ENCODE peak calls at places on chromosome 13, in seven cellular contexts. J, F, L, A, S, C and X are unnamed samples.

GRCh38 chr13:80237646-80238045 is 103.3 kb downstream of the SPRY2 start:
- DNase-seq in J (no peak), F (no peak), L (no peak), A (no peak), S (no peak), C (no peak), X (no peak)

GRCh38 chr13:79917628-79918027 is 423.3 kb downstream of the SPRY2 start:
- DNase-seq in J (no peak), F (no peak), L (no peak), A (no peak), S (no peak), C (no peak), X (no peak)

GRCh38 chr13:20015763-20016162 is 57.2 kb downstream of the ZMYM2 start:
- DNase-seq in J (no peak), F (no peak), L (no peak), A (no peak), S (no peak), C (no peak), X (no peak)

GRCh38 chr13:43953370-43953769 is 73.7 kb downstream of the LACC1 start:
- DNase-seq in J (no peak), F (no peak), L (no peak), A (no peak), S (no peak), C (no peak), X (no peak)

GRCh38 chr13:97205971-97206370 is 16.2 kb upstream of the MBNL2 start:
- DNase-seq in J (no peak), F (no peak), L (no peak), A (no peak), S (no peak), C (no peak), X (no peak)

GRCh38 chr13:50686547-50686946 is 156.9 kb downstream of the DLEU7 start:
- DNase-seq in J (no peak), F (no peak), L (no peak), A (peak), S (no peak), C (no peak), X (no peak)

GRCh38 chr13:27442071-27442647 is 8.2 kb downstream of the MTIF3 start:
- DNase-seq in J (no peak), F (no peak), L (no peak), A (no peak), S (no peak), C (no peak), X (no peak)

GRCh38 chr13:73138967-73139491 is 80.2 kb downstream of the KLF5 start:
- DNase-seq in J (no peak), F (no peak), L (no peak), A (no peak), S (no peak), C (no peak), X (no peak)

DNA sequence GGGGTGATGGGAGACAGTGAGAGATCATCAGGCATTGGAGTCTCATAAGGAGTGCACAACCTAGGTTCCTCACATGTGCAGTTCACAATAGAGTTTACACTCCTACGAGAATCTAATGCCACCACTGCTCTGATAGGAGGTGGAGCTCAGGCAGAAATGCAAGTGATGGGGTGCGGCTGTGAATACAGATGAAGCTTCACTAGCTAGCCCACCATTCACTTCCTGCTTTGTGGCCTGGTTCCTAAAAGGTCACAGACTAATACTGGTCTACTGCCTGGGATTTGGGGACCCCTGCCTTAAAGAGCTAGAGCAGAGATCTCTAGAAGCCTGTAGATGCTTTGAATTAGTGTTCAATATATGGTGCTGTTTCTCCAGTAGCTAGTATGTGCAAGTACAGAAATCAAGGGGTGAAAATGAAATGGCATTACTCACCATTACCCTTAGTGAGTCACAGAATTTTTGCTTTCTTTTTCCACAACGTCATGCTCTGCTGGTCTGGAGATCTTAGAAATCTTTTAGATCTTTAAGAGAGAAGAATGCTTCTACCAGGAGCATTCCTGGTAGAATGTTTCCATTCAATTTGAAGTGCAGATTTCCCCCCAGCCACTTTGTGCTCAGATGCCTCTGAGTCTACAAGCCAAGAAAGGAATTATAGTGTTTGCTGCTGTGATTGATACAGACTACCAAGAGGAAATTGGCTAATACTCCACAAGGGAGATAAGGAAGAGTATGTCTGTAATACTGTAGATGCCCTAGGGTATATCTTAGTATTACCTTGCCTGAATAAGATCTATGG is 2301.2 kb downstream of the PCDH9 start:
- DNase-seq in J (no peak), F (no peak), L (no peak), A (no peak), S (no peak), C (no peak), X (no peak)
- TF ChIP-seq TAF1 in J (no peak), F (no peak), L (no peak), A (no peak), S (no peak), C (no peak), X (no peak)

GRCh38 chr13:99847318-99847750 is 124.2 kb downstream of the ZIC5 start:
- DNase-seq in J (no peak), F (no peak), L (no peak), A (no peak), S (no peak), C (no peak), X (no peak)
- TF ChIP-seq TAF1 in J (no peak), F (no peak), L (no peak), A (no peak), S (no peak), C (no peak), X (no peak)

GRCh38 chr13:74289861-74290260 is 155.7 kb upstream of the KLF12 start:
- DNase-seq in J (no peak), F (peak), L (no peak), A (no peak), S (no peak), C (no peak), X (no peak)
- TF ChIP-seq TAF1 in J (no peak), F (no peak), L (no peak), A (no peak), S (no peak), C (no peak), X (no peak)

GRCh38 chr13:110410000-110410399 is 102.9 kb downstream of the COL4A2 start:
- DNase-seq in J (no peak), F (no peak), L (no peak), A (no peak), S (no peak), C (no peak), X (no peak)

GRCh38 chr13:110412132-110412912 is 105.2 kb downstream of the COL4A2 start:
- DNase-seq in J (peak), F (peak), L (peak), A (peak), S (peak), C (peak), X (peak)

GRCh38 chr13:110410906-110411305 is 103.8 kb downstream of the COL4A2 start:
- DNase-seq in J (no peak), F (no peak), L (no peak), A (no peak), S (no peak), C (no peak), X (no peak)

GRCh38 chr13:110409581-110409992 is 102.5 kb downstream of the COL4A2 start:
- DNase-seq in J (no peak), F (no peak), L (no peak), A (no peak), S (no peak), C (no peak), X (no peak)

GRCh38 chr13:110411316-110412105 is 104.4 kb downstream of the COL4A2 start:
- DNase-seq in J (no peak), F (no peak), L (no peak), A (no peak), S (no peak), C (no peak), X (no peak)
- TF ChIP-seq TAF1 in J (no peak), F (no peak), L (no peak), A (no peak), S (no peak), C (no peak), X (no peak)